ENCODE peak calls at places on chromosomes 7 and 10, in six cellular contexts. One of them, this sample, is unnamed. For H3F3A, the result is how much of the 10 kb centered on the place peaks cover.

GRCh38 chr7:27101906-27102577 is 441 bp downstream of the HOXA2 start:
- DNase-seq in GM23248: no peak
- DNase-seq in neural progenitor cell: peak
- DNase-seq in MM.1S: no peak
- DNase-seq in GM23338: peak
- DNase-seq in SK-N-SH: no peak
- DNase-seq in this sample: no peak

GRCh38 chr7:44547536-44548221 is 6.5 kb upstream of the NPC1L1 start:
- DNase-seq in GM23338: no peak
- DNase-seq in MM.1S: peak
- DNase-seq in GM23248: no peak
- DNase-seq in neural progenitor cell: no peak
- DNase-seq in SK-N-SH: no peak
- DNase-seq in this sample: peak

GRCh38 chr7:151426486-151426905 is 13.4 kb downstream of the CRYGN start:
- DNase-seq in GM23248: peak
- DNase-seq in neural progenitor cell: no peak
- DNase-seq in SK-N-SH: no peak
- DNase-seq in MM.1S: no peak
- DNase-seq in GM23338: no peak
- DNase-seq in this sample: peak

GRCh38 chr7:20111821-20112542 is 105.2 kb downstream of the MACC1 start:
- DNase-seq in GM23248: no peak
- DNase-seq in SK-N-SH: no peak
- DNase-seq in MM.1S: no peak
- DNase-seq in GM23338: no peak
- DNase-seq in neural progenitor cell: no peak
- DNase-seq in this sample: no peak

GRCh38 chr10:100825946-100826660 is 80.7 kb downstream of the PAX2 start:
- DNase-seq in MM.1S: no peak
- DNase-seq in GM23338: no peak
- DNase-seq in neural progenitor cell: no peak
- DNase-seq in GM23248: no peak
- DNase-seq in SK-N-SH: no peak
- DNase-seq in this sample: no peak

GRCh38 chr10:91772869-91773268 is 25.4 kb upstream of the TNKS2 start:
- DNase-seq in SK-N-SH: no peak
- DNase-seq in GM23248: no peak
- DNase-seq in neural progenitor cell: no peak
- DNase-seq in GM23338: no peak
- DNase-seq in MM.1S: no peak
- DNase-seq in this sample: no peak

GRCh38 chr7:82441916-82442478 is 1.6 kb downstream of the CACNA2D1 start:
- DNase-seq in MM.1S: no peak
- DNase-seq in neural progenitor cell: peak
- DNase-seq in GM23338: peak
- DNase-seq in GM23248: peak
- DNase-seq in SK-N-SH: peak
- DNase-seq in this sample: peak

GRCh38 chr10:110368556-110368955 is 63.8 kb upstream of the SMNDC1 start:
- DNase-seq in SK-N-SH: no peak
- DNase-seq in neural progenitor cell: no peak
- DNase-seq in MM.1S: no peak
- DNase-seq in GM23338: no peak
- DNase-seq in GM23248: no peak
- DNase-seq in this sample: no peak

GRCh38 chr10:68829952-68830351 is 2.6 kb downstream of the STOX1 start:
- DNase-seq in GM23248: no peak
- DNase-seq in neural progenitor cell: no peak
- DNase-seq in MM.1S: no peak
- DNase-seq in GM23338: no peak
- DNase-seq in SK-N-SH: no peak
- DNase-seq in this sample: no peak

GRCh38 chr10:79608505-79609375 is 2.0 kb upstream of the SFTPA1 start:
- DNase-seq in GM23248: peak
- DNase-seq in GM23338: peak
- DNase-seq in MM.1S: peak
- DNase-seq in neural progenitor cell: peak
- DNase-seq in SK-N-SH: peak
- DNase-seq in this sample: no peak

GRCh38 chr7:106001196-106001595 is 38.1 kb downstream of the CDHR3 start:
- DNase-seq in SK-N-SH: no peak
- DNase-seq in neural progenitor cell: no peak
- DNase-seq in GM23338: no peak
- DNase-seq in GM23248: no peak
- DNase-seq in MM.1S: no peak
- DNase-seq in this sample: no peak

GRCh38 chr10:87850742-87851205 is 12.6 kb downstream of the KLLN start:
- DNase-seq in neural progenitor cell: peak
- DNase-seq in MM.1S: peak
- DNase-seq in GM23248: peak
- DNase-seq in GM23338: peak
- DNase-seq in SK-N-SH: peak
- DNase-seq in this sample: peak

GRCh38 chr10:28120043-28120749 is 121.3 kb upstream of the ODAD2 start:
- DNase-seq in GM23248: peak
- DNase-seq in GM23338: peak
- DNase-seq in neural progenitor cell: no peak
- DNase-seq in SK-N-SH: no peak
- DNase-seq in MM.1S: no peak
- DNase-seq in this sample: peak

GRCh38 chr10:35089641-35090161 is 440 bp downstream of the CUL2 start:
- DNase-seq in GM23338: peak
- DNase-seq in GM23248: peak
- DNase-seq in neural progenitor cell: peak
- DNase-seq in SK-N-SH: no peak
- DNase-seq in MM.1S: peak
- DNase-seq in this sample: peak

GRCh38 chr7:37408885-37409248 is 39.8 kb downstream of the ELMO1 start:
- DNase-seq in GM23248: no peak
- DNase-seq in SK-N-SH: no peak
- DNase-seq in GM23338: no peak
- DNase-seq in neural progenitor cell: no peak
- DNase-seq in MM.1S: peak
- DNase-seq in this sample: no peak

GRCh38 chr10:102691701-102692100 is 22.5 kb downstream of the ARL3 start:
- DNase-seq in neural progenitor cell: no peak
- DNase-seq in SK-N-SH: no peak
- DNase-seq in GM23248: peak
- DNase-seq in GM23338: no peak
- DNase-seq in MM.1S: no peak
- DNase-seq in this sample: no peak

GRCh38 chr10:62082729-62083412 is 181.4 kb downstream of the ARID5B start:
- DNase-seq in GM23248: peak
- DNase-seq in MM.1S: no peak
- DNase-seq in GM23338: no peak
- DNase-seq in SK-N-SH: no peak
- DNase-seq in neural progenitor cell: no peak
- DNase-seq in this sample: peak

GRCh38 chr7:66315192-66315591 is 110.1 kb downstream of the TPST1 start:
- DNase-seq in SK-N-SH: no peak
- DNase-seq in GM23248: no peak
- DNase-seq in MM.1S: no peak
- DNase-seq in GM23338: peak
- DNase-seq in neural progenitor cell: no peak
- DNase-seq in this sample: no peak

GRCh38 chr10:42112331-42113157 is 525.8 kb downstream of the ZNF33B start:
- DNase-seq in GM23338: no peak
- DNase-seq in neural progenitor cell: no peak
- DNase-seq in MM.1S: no peak
- DNase-seq in SK-N-SH: peak
- DNase-seq in GM23248: no peak
- DNase-seq in this sample: no peak

GRCh38 chr7:28685291-28685659 is 272.9 kb downstream of the TRIL start:
- DNase-seq in SK-N-SH: peak
- DNase-seq in MM.1S: no peak
- DNase-seq in neural progenitor cell: no peak
- DNase-seq in GM23338: no peak
- DNase-seq in GM23248: no peak
- DNase-seq in this sample: no peak

GRCh38 chr7:6379881-6380280 is 67.9 kb downstream of the DAGLB start:
- DNase-seq in MM.1S: no peak
- DNase-seq in SK-N-SH: no peak
- DNase-seq in GM23248: no peak
- DNase-seq in neural progenitor cell: no peak
- DNase-seq in GM23338: no peak
- DNase-seq in this sample: no peak

GRCh38 chr7:6376820-6377219 is 70.9 kb downstream of the DAGLB start:
- DNase-seq in MM.1S: no peak
- DNase-seq in GM23248: no peak
- DNase-seq in SK-N-SH: no peak
- DNase-seq in neural progenitor cell: no peak
- DNase-seq in GM23338: peak
- DNase-seq in this sample: no peak

GRCh38 chr7:6382797-6383196 is 65.0 kb downstream of the DAGLB start:
- DNase-seq in GM23248: peak
- DNase-seq in MM.1S: no peak
- DNase-seq in GM23338: no peak
- DNase-seq in neural progenitor cell: no peak
- DNase-seq in SK-N-SH: no peak
- DNase-seq in this sample: no peak

GRCh38 chr7:6384327-6384726 is 63.4 kb downstream of the DAGLB start:
- DNase-seq in neural progenitor cell: no peak
- DNase-seq in SK-N-SH: no peak
- DNase-seq in GM23248: no peak
- DNase-seq in MM.1S: no peak
- DNase-seq in GM23338: no peak
- DNase-seq in this sample: no peak

DNA sequence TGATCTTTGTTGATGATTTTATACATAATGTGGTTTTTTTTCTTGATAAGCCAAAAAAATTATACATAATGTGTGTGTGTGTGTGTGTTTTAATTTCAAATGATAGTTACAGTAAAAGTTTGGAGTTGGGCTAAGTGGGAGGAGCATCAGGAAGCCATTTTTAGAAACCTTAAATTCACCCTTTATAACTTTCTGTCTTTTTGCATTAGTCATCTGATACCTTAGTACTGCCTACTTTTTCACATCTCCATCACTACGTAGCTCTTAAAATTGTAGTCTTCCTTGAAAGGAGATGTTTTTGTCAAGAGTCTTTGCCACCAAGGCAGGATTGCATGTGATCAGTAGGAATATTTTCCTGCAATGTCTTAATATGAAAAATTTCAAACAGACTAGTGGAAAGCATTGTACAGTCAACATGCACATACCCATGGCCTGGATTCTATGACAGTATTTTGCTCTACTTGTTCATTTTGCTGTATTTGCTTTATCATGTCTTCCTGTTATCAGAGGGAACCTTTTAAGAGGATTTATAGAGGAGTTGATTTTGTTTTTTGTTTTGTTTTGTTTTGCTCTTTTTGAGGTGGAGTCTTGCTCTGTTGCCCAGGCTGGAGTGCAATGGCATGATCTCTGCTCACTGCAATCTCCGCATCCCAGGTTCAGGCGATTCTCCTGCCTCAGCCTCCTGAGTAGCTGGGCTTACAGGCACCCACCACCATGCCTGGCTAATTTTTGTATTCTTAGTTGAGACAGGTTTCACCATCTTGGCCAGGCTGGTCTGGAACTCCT is 67.3 kb downstream of the DAGLB start:
- DNase-seq in GM23338: no peak
- DNase-seq in MM.1S: no peak
- DNase-seq in neural progenitor cell: no peak
- DNase-seq in SK-N-SH: no peak
- DNase-seq in GM23248: no peak
- DNase-seq in this sample: no peak
- H3F3A ChIP-seq in GM23338: under half
- H3F3A ChIP-seq in MM.1S: under half
- H3F3A ChIP-seq in neural progenitor cell: under half
- H3F3A ChIP-seq in SK-N-SH: under half
- H3F3A ChIP-seq in GM23248: under half
- H3F3A ChIP-seq in this sample: under half

GRCh38 chr10:131792011-131792651 is 108.7 kb upstream of the PPP2R2D start:
- DNase-seq in neural progenitor cell: no peak
- DNase-seq in GM23338: no peak
- DNase-seq in SK-N-SH: no peak
- DNase-seq in GM23248: no peak
- DNase-seq in MM.1S: no peak
- DNase-seq in this sample: no peak
- TF ChIP-seq EZH2phosphoT487 in neural progenitor cell: no peak
- TF ChIP-seq EZH2phosphoT487 in GM23338: no peak
- TF ChIP-seq EZH2phosphoT487 in SK-N-SH: no peak
- TF ChIP-seq EZH2phosphoT487 in GM23248: no peak
- TF ChIP-seq EZH2phosphoT487 in MM.1S: no peak
- TF ChIP-seq EZH2phosphoT487 in this sample: no peak

GRCh38 chr10:13136651-13137050 is 24.7 kb upstream of the MCM10 start:
- DNase-seq in neural progenitor cell: no peak
- DNase-seq in MM.1S: no peak
- DNase-seq in GM23248: no peak
- DNase-seq in GM23338: no peak
- DNase-seq in SK-N-SH: no peak
- DNase-seq in this sample: no peak
- H3F3A ChIP-seq in neural progenitor cell: under half
- H3F3A ChIP-seq in MM.1S: under half
- H3F3A ChIP-seq in GM23248: under half
- H3F3A ChIP-seq in GM23338: under half
- H3F3A ChIP-seq in SK-N-SH: under half
- H3F3A ChIP-seq in this sample: under half

DNA sequence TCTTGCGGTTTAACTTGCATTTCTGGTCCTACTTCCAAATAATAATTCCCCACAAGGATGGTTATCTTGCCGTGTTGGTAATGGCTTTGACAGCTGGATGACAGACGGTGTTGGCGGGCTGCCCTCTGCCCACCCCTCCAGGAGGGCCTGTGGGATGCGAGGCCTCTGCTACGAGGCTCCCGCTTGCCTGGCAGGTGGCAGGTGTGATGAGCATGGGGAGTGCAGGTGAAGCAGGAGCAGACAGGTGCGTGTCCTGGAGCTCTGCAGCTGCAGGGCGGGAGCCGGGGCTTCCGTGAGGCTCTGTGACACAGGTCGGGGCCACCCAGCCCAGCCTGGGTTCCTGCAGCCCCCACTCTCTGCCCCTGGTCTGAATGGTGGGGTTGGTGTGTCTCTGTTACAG is 11.8 kb downstream of the INPP5A start:
- DNase-seq in MM.1S: no peak
- DNase-seq in SK-N-SH: no peak
- DNase-seq in GM23338: no peak
- DNase-seq in neural progenitor cell: no peak
- DNase-seq in GM23248: no peak
- DNase-seq in this sample: no peak
- TF ChIP-seq EZH2phosphoT487 in MM.1S: no peak
- TF ChIP-seq EZH2phosphoT487 in SK-N-SH: no peak
- TF ChIP-seq EZH2phosphoT487 in GM23338: no peak
- TF ChIP-seq EZH2phosphoT487 in neural progenitor cell: no peak
- TF ChIP-seq EZH2phosphoT487 in GM23248: no peak
- TF ChIP-seq EZH2phosphoT487 in this sample: no peak

This sample was measured in PC-3.